ENCODE peak calls at places on chromosomes 2 and 18, in four cellular contexts. V is NB4, I is K562, T is GM12878. L is an unnamed sample.

GRCh38 chr2:48414980-48415764 is 114.8 kb upstream of the STON1 start:
- DNase-seq in V (peak), I (no peak), T (no peak), L (no peak)

GRCh38 chr18:37538526-37539205 is 26.9 kb downstream of the CELF4 start:
- DNase-seq in V (peak), I (no peak), T (no peak), L (no peak)

GRCh38 chr2:130845507-130846085 is 8.9 kb downstream of the ARHGEF4 start:
- DNase-seq in V (no peak), I (no peak), T (no peak), L (no peak)

GRCh38 chr18:8889479-8889878 is 184.1 kb downstream of the MTCL1 start:
- DNase-seq in V (no peak), I (no peak), T (no peak), L (no peak)

GRCh38 chr2:148063633-148064032 is 42.7 kb downstream of the MBD5 start:
- DNase-seq in V (no peak), I (no peak), T (no peak), L (no peak)

GRCh38 chr2:9360701-9361100 is 62.6 kb downstream of the ITGB1BP1 start:
- DNase-seq in V (no peak), I (no peak), T (no peak), L (no peak)

GRCh38 chr2:55026202-55026601 is 24.0 kb downstream of the RTN4 start:
- DNase-seq in V (peak), I (no peak), T (no peak), L (peak)

GRCh38 chr18:60684843-60685513 is 312.4 kb upstream of the MC4R start:
- DNase-seq in V (peak), I (no peak), T (no peak), L (peak)

GRCh38 chr2:71787108-71787415 is 333.7 kb downstream of the DYSF start:
- DNase-seq in V (no peak), I (no peak), T (no peak), L (no peak)

GRCh38 chr2:88452980-88453582 is 588 bp upstream of the FOXI3 start:
- DNase-seq in V (no peak), I (no peak), T (no peak), L (peak)

GRCh38 chr18:48459016-48459415 is 49.8 kb upstream of the ZBTB7C start:
- DNase-seq in V (no peak), I (no peak), T (no peak), L (peak)

GRCh38 chr2:1429895-1430294 is 16.6 kb downstream of the TPO start:
- DNase-seq in V (no peak), I (no peak), T (no peak), L (no peak)

GRCh38 chr18:60096428-60096827 is 196.6 kb downstream of the PMAIP1 start:
- DNase-seq in V (no peak), I (no peak), T (no peak), L (no peak)

GRCh38 chr18:525066-525797 is 24.7 kb upstream of the COLEC12 start:
- DNase-seq in V (no peak), I (no peak), T (no peak), L (peak)

GRCh38 chr2:96687266-96687665 is 44.7 kb downstream of the FER1L5 start:
- DNase-seq in V (no peak), I (no peak), T (no peak), L (no peak)

DNA sequence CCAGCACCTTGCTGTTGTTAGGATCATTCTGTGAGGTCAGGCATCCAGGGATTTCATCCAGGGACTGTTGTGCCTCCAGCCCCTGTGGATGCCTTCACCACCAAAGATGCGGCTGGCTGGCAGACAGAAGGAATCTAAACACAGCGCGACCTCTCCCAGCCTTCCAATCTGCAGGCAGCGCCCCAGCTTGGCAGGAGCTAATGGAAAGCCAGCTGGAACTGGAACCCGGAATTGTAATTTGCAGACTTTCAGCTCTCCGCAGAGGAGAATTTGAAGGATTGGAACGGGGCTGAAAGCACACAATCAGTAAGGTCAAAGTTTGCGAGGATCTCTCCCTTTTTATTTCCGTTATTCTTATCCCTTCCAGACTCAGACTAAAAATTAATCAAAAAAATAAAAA is 127.8 kb downstream of the TRIB2 start:
- DNase-seq in V (no peak), I (no peak), T (no peak), L (no peak)
- TF ChIP-seq MYC in V (no peak), I (no peak), T (no peak), L (no peak)

DNA sequence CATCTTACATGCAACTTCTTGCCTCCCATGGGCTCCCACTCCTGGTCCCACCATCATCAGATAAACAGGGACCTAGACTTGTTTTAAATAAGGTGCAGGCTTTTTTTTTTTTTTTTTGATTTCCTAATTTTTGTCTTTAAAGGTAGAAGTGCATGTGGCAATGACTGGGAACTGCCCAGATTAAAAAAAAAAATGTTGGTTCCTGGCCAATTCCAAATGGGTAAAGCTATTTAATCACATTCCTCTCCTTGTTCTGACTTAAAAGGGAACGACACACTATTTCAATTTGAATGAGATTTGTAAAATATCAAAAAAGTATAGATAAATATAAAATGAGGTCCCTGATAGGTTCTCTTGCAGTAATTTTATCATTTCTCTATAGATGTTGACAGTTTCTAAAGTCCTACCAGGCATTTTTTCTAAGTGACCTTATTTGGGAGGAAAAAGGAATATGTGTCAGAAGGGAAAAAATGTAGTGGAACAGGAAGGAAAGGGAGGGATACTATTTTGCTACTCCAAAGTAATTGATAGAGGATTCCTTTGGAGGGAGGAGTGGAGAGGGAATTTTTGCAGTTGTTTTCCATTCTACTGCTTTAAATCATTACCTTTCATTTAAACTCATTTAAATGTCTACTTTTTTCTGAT is 43.3 kb downstream of the DDX1 start:
- DNase-seq in V (no peak), I (no peak), T (no peak), L (peak)
- TF ChIP-seq MYC in V (no peak), I (no peak), T (no peak), L (no peak)

GRCh38 chr2:227462972-227463931 is 8.7 kb upstream of the AGFG1 start:
- DNase-seq in V (peak), I (no peak), T (no peak), L (no peak)
- TF ChIP-seq MYC in V (no peak), I (no peak), T (no peak), L (no peak)

GRCh38 chr2:119198267-119198840 is 25.3 kb upstream of the STEAP3 start:
- DNase-seq in V (no peak), I (no peak), T (no peak), L (no peak)
- TF ChIP-seq MYC in V (no peak), I (no peak), T (no peak), L (no peak)

DNA sequence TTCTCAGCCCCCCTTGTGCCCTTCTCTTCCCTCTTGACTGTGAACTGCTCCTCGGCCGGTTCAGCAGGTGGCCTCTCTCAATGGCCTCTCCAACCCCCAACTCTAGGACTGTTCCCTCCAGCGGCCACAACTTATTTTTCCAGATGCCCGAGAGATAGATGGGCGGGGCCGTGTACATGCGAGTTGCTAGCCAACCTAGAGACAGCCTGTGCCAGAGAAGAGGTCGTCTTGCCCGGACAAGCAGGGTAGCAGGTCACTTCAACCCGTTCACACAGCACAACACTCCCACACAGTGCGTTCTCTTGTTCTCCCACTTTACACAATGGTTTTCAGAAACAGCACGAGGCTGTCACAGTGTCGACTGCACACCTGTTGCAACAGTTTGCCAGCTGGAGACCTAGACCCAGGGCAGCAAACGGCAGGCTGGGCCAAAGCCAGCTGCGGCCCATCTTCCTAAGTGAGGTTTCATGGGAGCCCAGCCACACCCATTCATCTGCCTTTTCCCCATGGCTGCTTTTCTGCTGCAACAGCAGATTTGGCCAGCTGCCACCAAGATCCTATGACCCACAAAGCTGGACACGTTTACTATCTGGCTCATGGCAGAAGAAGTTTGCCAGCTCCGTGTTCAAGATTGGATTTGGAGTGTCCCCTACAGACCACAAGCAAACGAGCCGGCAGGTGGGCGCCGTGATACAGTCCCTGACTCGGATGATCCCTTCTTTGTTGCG is 7.3 kb upstream of the PRLH start:
- DNase-seq in V (no peak), I (no peak), T (no peak), L (no peak)
- TF ChIP-seq MYC in V (no peak), I (no peak), T (no peak), L (no peak)

GRCh38 chr2:41283079-41283765 is 764.6 kb upstream of the PKDCC start:
- DNase-seq in V (no peak), I (no peak), T (no peak), L (no peak)
- TF ChIP-seq MYC in V (no peak), I (no peak), T (no peak), L (no peak)

DNA sequence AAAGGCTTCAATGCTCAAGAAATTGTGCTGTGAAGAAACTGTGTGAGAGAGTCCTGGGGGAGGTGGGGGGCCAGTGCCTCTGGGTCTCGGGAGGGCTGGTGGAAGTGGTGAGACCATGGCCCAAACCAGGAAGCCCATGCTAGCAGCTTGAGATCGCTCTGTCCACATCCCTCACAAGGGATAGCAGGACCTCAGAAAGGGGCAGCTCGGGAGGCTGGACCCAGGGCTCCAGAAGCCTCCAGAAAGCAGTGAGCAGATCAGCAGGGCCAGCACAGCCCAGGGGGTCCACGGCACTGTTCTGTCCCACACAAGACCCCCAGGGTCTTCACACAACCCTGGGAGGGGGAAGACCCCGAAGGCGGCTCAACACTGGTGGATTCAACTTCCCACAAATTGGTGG is 24.1 kb downstream of the ST8SIA5 start:
- DNase-seq in V (no peak), I (no peak), T (no peak), L (no peak)
- TF ChIP-seq MYC in V (no peak), I (no peak), T (no peak), L (no peak)

GRCh38 chr2:45459860-45460259 is 151.2 kb downstream of the SRBD1 start:
- DNase-seq in V (no peak), I (no peak), T (no peak), L (no peak)

GRCh38 chr2:45457211-45457945 is 153.7 kb downstream of the SRBD1 start:
- DNase-seq in V (no peak), I (no peak), T (no peak), L (no peak)

GRCh38 chr2:45460825-45461224 is 150.2 kb downstream of the SRBD1 start:
- DNase-seq in V (no peak), I (no peak), T (no peak), L (no peak)

DNA sequence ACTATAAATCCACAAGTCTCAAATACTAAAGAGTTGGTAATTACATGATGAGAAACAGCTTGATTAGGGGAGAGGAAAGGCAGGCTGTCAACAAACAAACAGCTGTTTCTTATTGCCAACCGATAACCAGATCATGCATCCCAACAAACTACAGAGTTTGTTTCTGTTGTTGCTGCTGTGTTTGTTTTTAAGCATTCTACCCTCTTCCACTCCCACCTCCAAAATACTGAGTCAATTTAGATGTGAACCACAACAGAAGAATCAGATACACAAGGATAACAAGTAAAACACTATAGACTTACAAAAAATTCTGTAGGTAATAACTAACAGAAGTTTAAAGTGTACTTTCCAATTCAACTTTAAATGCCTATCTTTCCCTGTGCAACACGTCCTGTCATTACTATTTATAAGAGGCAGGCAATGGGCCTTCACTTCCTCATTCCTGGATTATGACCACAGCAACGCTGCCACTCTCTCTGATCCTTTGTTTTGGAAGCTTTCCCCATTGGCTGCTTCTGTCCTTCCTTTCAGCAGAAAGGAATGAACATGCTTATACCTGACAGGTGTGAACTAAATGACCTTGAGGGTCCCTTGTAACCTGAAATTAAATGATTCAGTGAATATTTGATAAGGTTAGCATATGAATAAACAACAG is 152.0 kb downstream of the SRBD1 start:
- DNase-seq in V (peak), I (no peak), T (no peak), L (peak)
- TF ChIP-seq MYC in V (no peak), I (no peak), T (no peak), L (no peak)

GRCh38 chr2:106869512-106870276 is 16.3 kb downstream of the ST6GAL2 start:
- DNase-seq in V (no peak), I (no peak), T (no peak), L (no peak)
- TF ChIP-seq MYC in V (no peak), I (no peak), T (no peak), L (no peak)

DNA sequence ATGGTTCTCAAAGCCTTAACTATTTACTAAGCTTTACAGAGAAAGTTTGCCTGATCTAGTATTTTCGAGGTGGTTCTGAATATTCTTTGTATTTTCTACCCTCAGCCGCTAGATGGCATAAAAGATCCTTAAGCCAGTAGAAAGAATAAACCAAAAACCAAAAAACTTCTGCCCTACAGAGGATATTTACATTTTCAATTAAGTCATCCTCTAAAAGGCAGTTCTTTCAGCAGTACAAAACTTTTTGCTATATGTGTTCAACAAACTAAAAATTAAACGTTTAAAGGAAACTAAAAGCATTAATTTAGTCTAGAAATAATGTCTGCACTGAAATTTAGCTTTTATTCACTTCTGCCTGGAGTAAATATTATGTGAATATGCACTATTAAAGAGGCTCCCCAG is 297.5 kb downstream of the PIEZO2 start:
- DNase-seq in V (peak), I (peak), T (peak), L (peak)
- TF ChIP-seq MYC in V (no peak), I (no peak), T (no peak), L (no peak)

L was measured in endothelial cell of umbilical vein.